ENCODE peak calls at places on chromosomes 6 and 20, in five cellular contexts. G is endodermal cell; D is A673; M is HCT116; I is CD4-positive, alpha-beta T cell. Q is an unnamed sample.

GRCh38 chr6:55282145-55282544 is 45.1 kb upstream of the GFRAL start:
- DNase-seq in D (no peak), G (no peak), I (no peak), M (no peak), Q (no peak)

GRCh38 chr20:17525650-17526049 is 5.5 kb downstream of the BFSP1 start:
- DNase-seq in G (peak), I (no peak), M (peak), D (peak), Q (no peak)

GRCh38 chr6:21922086-21922485 is 328.5 kb downstream of the SOX4 start:
- DNase-seq in G (no peak), I (no peak), D (no peak), M (no peak), Q (no peak)

GRCh38 chr6:3328145-3328544 is 69.4 kb downstream of the PSMG4 start:
- DNase-seq in M (no peak), G (no peak), I (no peak), D (no peak), Q (no peak)

GRCh38 chr20:56957737-56958553 is 308.5 kb downstream of the BMP7 start:
- DNase-seq in G (peak), I (no peak), M (no peak), D (peak), Q (no peak)

GRCh38 chr20:13384132-13384531 is 163.1 kb downstream of the ISM1 start:
- DNase-seq in M (no peak), G (no peak), I (no peak), D (no peak), Q (no peak)

GRCh38 chr6:17278289-17279061 is 2.7 kb upstream of the RBM24 start:
- DNase-seq in D (no peak), I (no peak), G (no peak), M (no peak), Q (no peak)

GRCh38 chr6:41477572-41477971 is 68.6 kb upstream of the FOXP4 start:
- DNase-seq in I (no peak), M (no peak), G (peak), D (no peak), Q (no peak)

DNA sequence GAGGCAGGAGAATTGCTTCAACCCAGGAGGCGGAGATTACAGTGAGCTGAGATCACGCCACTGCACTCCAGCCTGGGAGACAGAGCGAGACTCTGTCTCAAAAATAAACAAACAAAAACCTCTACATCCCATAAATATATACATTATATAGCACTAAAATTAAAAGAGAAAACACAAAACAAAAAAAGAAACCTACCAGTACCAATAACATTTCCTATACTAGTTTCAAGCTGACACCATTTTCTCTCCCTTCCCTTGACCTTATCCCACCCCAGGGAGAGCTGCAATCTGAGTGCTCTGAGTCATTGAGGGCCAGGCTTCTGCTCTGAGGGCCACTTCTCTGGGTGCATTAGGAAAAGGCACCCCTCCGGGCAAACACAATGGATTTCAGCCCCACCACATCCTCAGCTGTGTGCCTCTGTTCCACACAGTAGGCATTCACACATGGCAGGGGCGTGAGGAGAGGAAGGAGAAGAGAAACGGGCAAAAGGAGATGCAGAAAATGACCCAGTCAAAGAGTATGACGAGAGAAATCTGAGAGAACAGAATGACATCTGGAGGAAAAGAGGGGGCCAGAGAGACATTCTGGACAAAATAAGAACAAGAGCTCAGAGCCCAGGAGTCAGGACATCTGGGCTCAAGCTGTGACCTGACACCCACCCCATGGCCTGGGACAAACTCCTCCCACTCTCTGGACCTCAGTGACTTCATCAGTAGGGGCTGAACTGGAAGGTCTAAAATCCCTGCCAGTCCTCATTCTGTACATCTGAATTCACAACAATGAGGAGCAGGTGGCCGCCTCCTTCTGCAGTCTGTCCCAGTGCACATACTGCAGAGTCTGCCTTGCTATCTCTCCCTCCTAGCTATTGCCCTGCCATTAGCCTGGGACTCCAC is 18.2 kb downstream of the TRIM26 start:
- DNase-seq in D (no peak), G (peak), I (no peak), M (no peak), Q (no peak)
- H3K27ac ChIP-seq in D (no peak), G (no peak), I (peak), M (no peak), Q (no peak)

DNA sequence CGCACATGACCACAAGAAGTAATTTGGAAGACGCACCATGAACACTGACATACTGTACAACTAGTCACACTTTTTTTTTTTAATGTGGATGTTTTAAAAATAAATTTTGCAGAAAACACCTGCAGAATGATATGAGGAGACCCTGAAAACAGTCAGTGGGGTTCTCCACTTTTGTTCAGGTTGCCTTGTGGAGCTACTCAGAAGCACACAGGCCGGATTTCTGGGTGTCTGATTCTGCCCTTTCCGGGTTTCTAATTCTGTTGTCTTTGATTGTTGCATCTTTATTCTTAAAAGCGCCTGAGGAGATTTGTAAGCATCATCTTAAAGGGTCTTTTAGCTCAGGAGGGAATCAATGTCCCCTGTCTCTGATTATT is 74.5 kb downstream of the SSR1 start:
- DNase-seq in D (no peak), I (no peak), G (no peak), M (no peak), Q (no peak)
- H3K27ac ChIP-seq in D (no peak), I (no peak), G (no peak), M (no peak), Q (no peak)

DNA sequence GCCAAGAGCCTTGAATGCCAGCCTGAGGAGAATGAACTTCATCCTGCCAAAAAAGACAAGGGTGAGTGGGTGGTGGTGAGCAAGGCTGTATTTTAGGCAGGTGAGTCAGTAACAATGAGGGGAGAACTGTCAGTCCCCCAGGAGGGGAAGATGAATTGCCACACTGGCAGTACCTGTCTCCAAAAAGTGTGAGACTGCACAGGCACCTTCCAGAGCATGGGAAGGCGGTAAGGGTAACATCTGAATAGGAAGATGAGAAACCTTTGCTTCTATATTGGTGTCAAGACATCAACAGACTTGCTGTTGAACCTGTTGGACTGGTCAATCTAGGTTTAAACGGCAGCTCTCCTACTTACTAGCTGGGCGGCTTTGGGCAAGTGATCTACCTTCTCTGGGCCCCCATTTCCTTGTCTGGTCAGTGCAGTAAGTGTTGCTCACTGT is 30.9 kb downstream of the STK35 start:
- DNase-seq in I (no peak), G (no peak), D (no peak), M (peak), Q (no peak)
- H3K27ac ChIP-seq in I (no peak), G (no peak), D (no peak), M (no peak), Q (no peak)

DNA sequence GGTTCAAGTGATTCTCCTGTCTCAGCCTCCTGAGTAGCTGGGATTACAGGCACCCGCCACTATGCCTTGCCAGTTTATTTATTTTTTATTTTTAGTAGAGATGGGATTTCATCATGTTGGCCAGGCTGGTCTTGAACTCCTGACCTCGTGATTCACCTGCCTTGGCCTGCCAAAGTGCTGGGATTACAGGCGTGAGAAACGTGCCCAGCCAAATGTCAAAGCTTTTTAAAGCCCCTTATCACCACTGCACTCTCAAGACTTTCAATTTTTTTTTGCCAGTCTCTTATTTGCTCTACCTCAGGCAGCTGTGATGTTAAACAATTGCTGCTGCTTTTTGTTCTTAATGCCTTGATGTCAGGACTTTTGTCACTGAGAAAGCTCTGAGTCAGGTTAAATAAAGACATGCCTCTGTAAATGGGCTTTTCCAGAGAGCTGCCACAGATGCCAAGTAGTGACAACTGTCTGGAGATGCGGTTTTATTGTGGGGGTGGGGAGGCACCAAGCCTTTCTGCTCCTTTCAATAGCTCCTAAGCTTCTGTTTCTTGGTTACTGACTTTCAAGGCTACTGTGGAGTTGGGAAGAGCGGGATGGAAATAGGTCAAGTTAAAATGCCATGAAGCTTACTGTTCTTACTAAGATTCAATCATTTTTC is 29.2 kb downstream of the RSPH3 start:
- DNase-seq in M (no peak), I (no peak), D (no peak), G (peak), Q (no peak)
- H3K27ac ChIP-seq in M (no peak), I (no peak), D (no peak), G (no peak), Q (no peak)

DNA sequence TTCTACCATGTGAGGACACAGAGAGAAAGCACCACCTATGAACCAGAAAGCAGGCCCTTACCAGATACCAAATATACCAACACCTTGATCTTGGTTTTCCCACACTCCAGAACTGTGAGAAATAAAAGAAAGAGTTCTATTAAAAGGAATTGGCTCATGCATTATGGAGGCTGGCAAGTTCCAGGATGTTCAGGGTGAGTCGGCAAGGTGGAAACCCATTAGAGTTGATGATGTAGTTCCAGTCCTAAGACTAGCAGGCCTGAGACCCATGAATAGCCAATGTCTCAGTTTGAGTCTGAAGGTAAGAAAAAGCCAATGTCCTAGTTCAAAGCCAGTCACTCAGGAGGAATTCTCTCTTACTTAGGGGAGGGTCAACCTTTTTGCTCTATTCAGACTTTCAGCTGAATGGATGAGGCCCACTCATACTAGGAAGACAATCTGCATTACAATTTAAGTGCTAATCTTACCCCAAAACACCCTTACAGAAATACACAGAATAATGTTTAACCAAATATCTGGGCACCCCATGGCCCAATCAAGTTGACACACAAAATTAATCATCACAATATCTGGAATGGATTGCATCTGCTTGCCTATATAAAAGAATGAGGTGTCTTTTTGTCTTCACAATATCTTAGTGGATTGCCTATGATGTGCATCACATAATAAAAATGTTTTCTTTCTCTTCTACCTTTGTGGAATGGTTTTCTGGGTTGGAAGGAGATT is 5.5 kb upstream of the TAAR1 start:
- DNase-seq in D (no peak), M (no peak), G (no peak), I (no peak), Q (no peak)
- H3K27ac ChIP-seq in D (no peak), M (no peak), G (no peak), I (no peak), Q (no peak)

DNA sequence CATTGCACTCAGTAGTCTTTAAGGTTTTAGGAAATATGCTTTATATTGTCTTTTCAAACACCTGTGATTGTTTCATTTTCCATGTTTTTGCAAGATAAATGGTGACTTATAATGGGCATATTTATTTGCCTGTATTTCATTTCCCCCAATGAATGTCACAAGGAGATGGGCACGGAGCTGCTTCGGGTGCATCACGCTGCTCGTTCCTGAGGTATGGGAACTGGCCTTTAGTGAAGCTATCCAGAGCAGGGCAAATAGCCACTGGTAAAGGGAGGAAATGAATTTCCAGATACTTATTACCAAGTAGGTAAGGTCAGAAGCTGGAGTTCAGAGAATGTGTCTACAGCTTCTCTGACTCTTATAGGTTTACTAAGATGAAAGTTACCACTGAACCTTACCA is 3.7 kb downstream of the POU3F2 start:
- DNase-seq in I (no peak), G (no peak), D (no peak), M (no peak), Q (no peak)
- H3K27ac ChIP-seq in I (no peak), G (no peak), D (no peak), M (no peak), Q (no peak)

GRCh38 chr6:97449437-97449966 is 166.5 kb upstream of the MMS22L start:
- DNase-seq in M (no peak), G (no peak), D (no peak), I (no peak), Q (no peak)
- H3K27ac ChIP-seq in M (no peak), G (no peak), D (peak), I (no peak), Q (no peak)

GRCh38 chr6:134533991-134534390 is 216.1 kb upstream of the SGK1 start:
- DNase-seq in D (no peak), G (no peak), M (no peak), I (no peak), Q (no peak)
- H3K27ac ChIP-seq in D (no peak), G (no peak), M (no peak), I (no peak), Q (no peak)

GRCh38 chr6:31631681-31632278 is 11.3 kb downstream of the PRRC2A start:
- DNase-seq in G (no peak), I (no peak), D (no peak), M (no peak), Q (no peak)
- H3K27ac ChIP-seq in G (peak), I (no peak), D (peak), M (no peak), Q (no peak)

GRCh38 chr6:96899599-96899998 is 1.9 kb upstream of the NDUFAF4 start:
- DNase-seq in I (no peak), D (no peak), M (no peak), G (no peak), Q (no peak)

GRCh38 chr6:96900873-96901272 is 3.2 kb upstream of the NDUFAF4 start:
- DNase-seq in I (no peak), G (no peak), D (no peak), M (no peak), Q (no peak)

GRCh38 chr6:96899019-96899418 is 1.3 kb upstream of the NDUFAF4 start:
- DNase-seq in I (no peak), M (peak), D (peak), G (no peak), Q (no peak)

GRCh38 chr6:96897396-96898240 is at the start of gene NDUFAF4:
- DNase-seq in G (peak), D (peak), I (peak), M (peak), Q (peak)

GRCh38 chr6:96898241-96898851 is 655 bp upstream of the NDUFAF4 start:
- DNase-seq in G (no peak), M (no peak), I (no peak), D (peak), Q (no peak)
- H3K27ac ChIP-seq in G (peak), M (peak), I (peak), D (peak), Q (peak)

Q was measured in DND-41.